ENCODE peak calls at places on chromosome 9, in nine cellular contexts. B, L, C, Z, N, R, Q, Y and U are unnamed samples.

GRCh38 chr9:123927625-123928308 is 2.2 kb downstream of the DENND1A start:
- DNase-seq in R (peak; percentile 35), Q (no peak), C (no peak), L (no peak), Y (no peak), N (no peak), Z (no peak), B (no peak), U (peak; percentile 62)

GRCh38 chr9:18441245-18441644 is 32.7 kb upstream of the ADAMTSL1 start:
- DNase-seq in B (no peak), Z (no peak), R (no peak), C (no peak), N (no peak), Y (no peak), Q (no peak), L (no peak), U (no peak)

GRCh38 chr9:81628897-81629296 is 60.5 kb downstream of the TLE1 start:
- DNase-seq in N (no peak), L (no peak), C (peak; percentile 48), Y (no peak), B (no peak), Z (no peak), Q (no peak), R (no peak), U (no peak)

GRCh38 chr9:136403538-136403914 is 3.6 kb upstream of the SNAPC4 start:
- DNase-seq in Z (no peak), N (no peak), C (no peak), Q (no peak), L (peak; percentile 37), R (peak; percentile 32), B (peak; percentile 72), Y (no peak), U (no peak)

GRCh38 chr9:99819123-99819483 is 2.6 kb upstream of the NR4A3 start:
- DNase-seq in Z (no peak), N (no peak), L (no peak), Q (no peak), Y (no peak), R (no peak), C (no peak), B (no peak), U (peak; percentile 84)

GRCh38 chr9:131193051-131193450 is 67.7 kb downstream of the NUP214 start:
- DNase-seq in B (no peak), Z (no peak), N (no peak), Y (no peak), L (no peak), C (no peak), R (no peak), Q (no peak), U (no peak)

GRCh38 chr9:27407966-27408365 is 111.0 kb upstream of the EQTN start:
- DNase-seq in L (no peak), B (no peak), N (no peak), Z (no peak), Q (no peak), R (no peak), C (no peak), Y (no peak), U (no peak)

GRCh38 chr9:73684601-73685000 is 532.9 kb downstream of the ANXA1 start:
- DNase-seq in B (no peak), Q (no peak), L (no peak), C (no peak), R (no peak), N (no peak), Y (no peak), Z (no peak), U (no peak)

GRCh38 chr9:33129251-33129885 is 37.8 kb downstream of the B4GALT1 start:
- DNase-seq in N (no peak), C (no peak), Q (no peak), Z (no peak), B (no peak), Y (no peak), R (no peak), L (no peak), U (no peak)

GRCh38 chr9:86352440-86353106 is 1.6 kb downstream of the TUT7 start:
- DNase-seq in B (no peak), R (no peak), N (no peak), Y (no peak), L (no peak), Q (no peak), Z (no peak), C (no peak), U (no peak)

GRCh38 chr9:87382902-87383301 is 114.8 kb upstream of the DAPK1 start:
- DNase-seq in Q (no peak), R (no peak), Z (no peak), L (no peak), N (no peak), C (no peak), B (no peak), Y (no peak), U (no peak)

GRCh38 chr9:136022731-136023400 is 61.7 kb upstream of the UBAC1 start:
- DNase-seq in R (no peak), Y (no peak), L (no peak), N (no peak), Q (no peak), Z (no peak), B (no peak), C (no peak), U (no peak)

GRCh38 chr9:122347348-122348287 is 23.2 kb upstream of the PTGS1 start:
- DNase-seq in B (no peak), Y (no peak), Z (peak; percentile 44), N (no peak), L (no peak), R (peak; percentile 35), Q (no peak), C (no peak), U (no peak)

GRCh38 chr9:127966416-127967150 is 14.2 kb downstream of the EEIG1 start:
- DNase-seq in C (no peak), Q (peak; percentile 28), B (no peak), N (peak; percentile 31), L (no peak), Z (peak; percentile 20), R (no peak), Y (no peak), U (no peak)

GRCh38 chr9:99134893-99135341 is 30.0 kb downstream of the TGFBR1 start:
- DNase-seq in L (no peak), N (no peak), C (no peak), R (no peak), Z (no peak), Y (no peak), Q (no peak), B (no peak), U (no peak)

GRCh38 chr9:7089794-7090193 is 332.0 kb downstream of the KDM4C start:
- DNase-seq in N (no peak), C (no peak), B (no peak), R (no peak), Q (no peak), Z (no peak), L (no peak), Y (no peak), U (no peak)

GRCh38 chr9:89116064-89116817 is 62.4 kb downstream of the SHC3 start:
- DNase-seq in N (no peak), C (no peak), B (no peak), L (no peak), Z (no peak), Q (no peak), R (no peak), Y (no peak), U (no peak)

GRCh38 chr9:92293075-92293354 is 482 bp downstream of the IARS1 start:
- DNase-seq in L (no peak), Q (no peak), R (no peak), Z (peak; percentile 21), N (no peak), B (no peak), C (no peak), Y (no peak), U (no peak)

GRCh38 chr9:105881654-105882349 is 187.5 kb downstream of the TMEM38B start:
- DNase-seq in C (peak; percentile 36), Q (peak; percentile 50), B (peak; percentile 60), Y (peak; percentile 63), N (peak; percentile 87), Z (peak; percentile 74), L (peak; percentile 23), R (peak; percentile 30), U (no peak)

GRCh38 chr9:93320591-93321219 is 130.8 kb upstream of the FAM120A start:
- DNase-seq in N (no peak), Q (no peak), R (no peak), L (no peak), B (no peak), Y (no peak), Z (no peak), C (no peak), U (no peak)

GRCh38 chr9:90478821-90479220 is 163.8 kb downstream of the DIRAS2 start:
- DNase-seq in Z (no peak), Y (no peak), L (no peak), C (no peak), B (no peak), R (no peak), Q (no peak), N (no peak), U (no peak)

GRCh38 chr9:28805197-28805596 is 1231.9 kb upstream of the C9orf72 start:
- DNase-seq in C (no peak), L (no peak), Y (no peak), R (no peak), Z (no peak), B (no peak), N (no peak), Q (no peak), U (no peak)

GRCh38 chr9:112331676-112331955 is 1.8 kb downstream of the PTBP3 start:
- DNase-seq in Q (no peak), Z (no peak), R (no peak), L (no peak), B (no peak), C (no peak), Y (no peak), N (no peak), U (no peak)

GRCh38 chr9:121268598-121269029 is 652 bp downstream of the GSN start:
- DNase-seq in C (no peak), B (no peak), L (no peak), N (peak; percentile 59), Y (no peak), R (peak; percentile 45), Z (peak; percentile 54), Q (no peak), U (no peak)

GRCh38 chr9:80922544-80922943 is 766.8 kb downstream of the TLE1 start:
- DNase-seq in R (no peak), L (no peak), C (no peak), Y (no peak), Q (no peak), Z (no peak), N (no peak), B (no peak), U (no peak)

GRCh38 chr9:133916159-133916541 is 76.0 kb downstream of the VAV2 start:
- DNase-seq in N (peak; percentile 87), Z (no peak), L (no peak), R (no peak), C (no peak), Q (no peak), B (no peak), Y (no peak), U (no peak)

GRCh38 chr9:37693265-37693664 is 42.5 kb downstream of the FRMPD1 start:
- DNase-seq in L (no peak), N (no peak), Y (no peak), C (no peak), Z (no peak), R (no peak), B (no peak), Q (no peak), U (no peak)

GRCh38 chr9:137370865-137371520 is 52.0 kb downstream of the EXD3 start:
- DNase-seq in L (no peak), C (no peak), Q (no peak), B (no peak), N (peak; percentile 78), Z (no peak), R (no peak), Y (no peak), U (no peak)

GRCh38 chr9:104831681-104832080 is 67.8 kb downstream of the NIPSNAP3B start:
- DNase-seq in Q (no peak), C (no peak), Z (no peak), B (no peak), N (no peak), L (no peak), R (no peak), Y (no peak), U (no peak)

GRCh38 chr9:107141967-107142366 is 141.1 kb upstream of the RAD23B start:
- DNase-seq in N (no peak), Q (no peak), Z (peak; percentile 26), Y (no peak), B (no peak), R (no peak), L (no peak), C (no peak), U (no peak)

GRCh38 chr9:129558063-129558550 is 62.8 kb downstream of the C9orf50 start:
- DNase-seq in L (no peak), R (no peak), Y (no peak), C (no peak), N (no peak), Z (no peak), B (no peak), Q (no peak), U (no peak)